ENCODE peak calls at places on chromosomes 3 and 15, in six cellular contexts. F is CD4-positive, alpha-beta memory T cell; G is activated T-cell treated with anti-CD3 and anti-CD28 coated beads for 1 hour; T is ACHN; B is AG09309; E is uterus. S is an unnamed sample.

GRCh38 chr3:194852836-194853508 is 167.3 kb downstream of the FAM43A start:
- DNase-seq in G (no peak), F (no peak), T (no peak), E (no peak), B (no peak), S (no peak)

GRCh38 chr3:58009749-58010535 is 1.7 kb downstream of the FLNB start:
- DNase-seq in T (no peak), B (no peak), F (peak), G (no peak), E (no peak), S (peak)

GRCh38 chr3:57068437-57069089 is 8.1 kb downstream of the SPATA12 start:
- DNase-seq in F (no peak), E (peak), T (peak), B (peak), G (no peak), S (peak)

GRCh38 chr15:72229076-72229946 is 1.7 kb downstream of the PKM start:
- DNase-seq in B (no peak), F (peak), T (peak), E (no peak), G (peak), S (no peak)

GRCh38 chr15:96052154-96052553 is 278.3 kb upstream of the NR2F2 start:
- DNase-seq in E (no peak), F (no peak), B (no peak), T (no peak), G (no peak), S (no peak)

GRCh38 chr15:64024172-64025050 is 21.9 kb downstream of the DAPK2 start:
- DNase-seq in G (no peak), T (no peak), B (no peak), F (no peak), E (no peak), S (no peak)

GRCh38 chr3:187185759-187186158 is 11.5 kb upstream of the RTP1 start:
- DNase-seq in F (no peak), T (no peak), G (no peak), E (no peak), B (no peak), S (no peak)

GRCh38 chr3:141802316-141803077 is 39.3 kb downstream of the GRK7 start:
- DNase-seq in F (no peak), T (no peak), E (no peak), B (no peak), G (no peak), S (no peak)

GRCh38 chr15:71529353-71529752 is 281.0 kb upstream of the NR2E3 start:
- DNase-seq in T (no peak), F (no peak), E (no peak), B (no peak), G (no peak), S (no peak)

GRCh38 chr3:128145279-128145678 is 8.0 kb upstream of the EEFSEC start:
- DNase-seq in F (no peak), T (no peak), E (no peak), G (no peak), B (no peak), S (peak)

GRCh38 chr3:110526732-110527727 is 544.6 kb upstream of the NECTIN3 start:
- DNase-seq in B (peak), E (no peak), F (no peak), G (no peak), T (peak), S (no peak)

GRCh38 chr3:98110191-98110908 is 20.2 kb upstream of the OR5H1 start:
- DNase-seq in G (no peak), T (no peak), F (no peak), E (no peak), B (no peak), S (no peak)

GRCh38 chr3:140273542-140274195 is 338.7 kb downstream of the CLSTN2 start:
- DNase-seq in E (no peak), F (no peak), B (no peak), T (no peak), G (no peak), S (no peak)

GRCh38 chr15:39785139-39785538 is 2.5 kb upstream of the FSIP1 start:
- DNase-seq in F (no peak), T (no peak), E (no peak), B (no peak), G (no peak), S (no peak)

GRCh38 chr15:70753101-70753829 is 10.1 kb downstream of the UACA start:
- DNase-seq in F (no peak), T (no peak), E (no peak), B (no peak), G (no peak), S (no peak)

GRCh38 chr3:141485578-141486415 is 1.0 kb upstream of the RASA2 start:
- DNase-seq in G (no peak), E (no peak), F (no peak), T (peak), B (peak), S (no peak)

GRCh38 chr3:29181872-29182271 is 99.0 kb upstream of the RBMS3 start:
- DNase-seq in F (no peak), G (no peak), T (no peak), B (no peak), E (no peak), S (no peak)

GRCh38 chr3:114841515-114841914 is 305.6 kb downstream of the ZBTB20 start:
- DNase-seq in F (no peak), G (no peak), E (no peak), T (no peak), B (no peak), S (no peak)

GRCh38 chr3:14587733-14588360 is 47.7 kb upstream of the GRIP2 start:
- DNase-seq in F (no peak), E (no peak), B (peak), T (peak), G (no peak), S (no peak)

GRCh38 chr3:99823723-99824711 is 6.4 kb downstream of the CMSS1 start:
- DNase-seq in T (peak), F (no peak), G (no peak), E (no peak), B (no peak), S (no peak)

GRCh38 chr15:36545451-36545992 is 33.9 kb upstream of the CDIN1 start:
- DNase-seq in F (no peak), E (no peak), T (no peak), G (no peak), B (no peak), S (no peak)

GRCh38 chr15:90300988-90301715 is 35.7 kb downstream of the NGRN start:
- DNase-seq in G (peak), F (peak), T (peak), E (peak), B (no peak), S (peak)

GRCh38 chr3:177563792-177564191 is 366.5 kb upstream of the TBL1XR1 start:
- DNase-seq in F (no peak), E (no peak), G (no peak), B (no peak), T (no peak), S (no peak)

GRCh38 chr15:39403674-39404117 is 177.2 kb upstream of the THBS1 start:
- DNase-seq in T (no peak), E (no peak), B (no peak), F (no peak), G (no peak), S (no peak)

GRCh38 chr3:66014641-66015040 is 24.1 kb downstream of the MAGI1 start:
- DNase-seq in T (no peak), B (no peak), F (no peak), G (no peak), E (no peak), S (no peak)

GRCh38 chr3:186694288-186695032 is 22.7 kb upstream of the KNG1 start:
- DNase-seq in E (no peak), F (no peak), T (no peak), B (no peak), G (no peak), S (no peak)

GRCh38 chr3:53708001-53708621 is 138.1 kb downstream of the CHDH start:
- DNase-seq in G (no peak), E (no peak), F (no peak), B (no peak), T (no peak), S (peak)

GRCh38 chr3:24640330-24640877 is 145.8 kb upstream of the THRB start:
- DNase-seq in G (no peak), E (no peak), T (peak), B (no peak), F (no peak), S (no peak)

GRCh38 chr3:189041482-189042090 is 130.2 kb upstream of the TPRG1 start:
- DNase-seq in G (peak), T (peak), E (peak), B (no peak), F (peak), S (no peak)

GRCh38 chr3:10968390-10968789 is 24.2 kb upstream of the SLC6A1 start:
- DNase-seq in E (no peak), G (no peak), B (no peak), F (no peak), T (no peak), S (no peak)

GRCh38 chr3:14431928-14432834 is 29.8 kb downstream of the SLC6A6 start:
- DNase-seq in B (no peak), G (peak), F (peak), E (peak), T (peak), S (peak)

GRCh38 chr15:47872869-47873301 is 155.6 kb downstream of the SEMA6D start:
- DNase-seq in T (no peak), E (no peak), F (no peak), B (no peak), G (no peak), S (no peak)

GRCh38 chr15:90286678-90287077 is 21.2 kb downstream of the NGRN start:
- DNase-seq in G (peak), B (no peak), F (peak), E (no peak), T (peak), S (no peak)

GRCh38 chr15:33114484-33114767 is 80.1 kb downstream of the FMN1 start:
- DNase-seq in E (no peak), B (no peak), T (no peak), G (no peak), F (no peak), S (no peak)

GRCh38 chr3:100603449-100603848 is 6.0 kb upstream of the ADGRG7 start:
- DNase-seq in F (no peak), G (no peak), T (peak), B (no peak), E (no peak), S (no peak)

GRCh38 chr15:75061272-75061671 is 37.9 kb downstream of the PPCDC start:
- DNase-seq in B (no peak), T (no peak), E (no peak), G (no peak), F (no peak), S (no peak)

GRCh38 chr3:5687230-5687629 is 499.7 kb downstream of the EDEM1 start:
- DNase-seq in E (no peak), F (no peak), G (no peak), B (no peak), T (no peak), S (no peak)

GRCh38 chr3:174197416-174197815 is 661.7 kb upstream of the NAALADL2 start:
- DNase-seq in G (no peak), B (no peak), F (no peak), T (no peak), E (no peak), S (no peak)

S was measured in lower leg skin.